ENCODE peak calls at places on chromosomes 2 and 18, in eight cellular contexts. A is transverse colon, W is GM12878, U is HepG2, E is H1, K is SK-N-SH, X is sigmoid colon, R is stomach. I is an unnamed sample.
A peak's percentile ranks its signal among the peaks of the same experiment; 100 is the strongest.

GRCh38 chr2:234292205-234292954 is 204.5 kb downstream of the ARL4C start:
- DNase-seq in W (peak; percentile 80), K (no peak), U (no peak), R (no peak), A (peak; percentile 33), E (no peak), X (no peak), I (no peak)

GRCh38 chr2:185782223-185782769 is 43.7 kb downstream of the FSIP2 start:
- DNase-seq in X (no peak), E (no peak), R (no peak), W (no peak), A (no peak), K (no peak), U (peak; percentile 24), I (no peak)

GRCh38 chr2:233707979-233708644 is 4.6 kb upstream of the UGT1A5 start:
- DNase-seq in K (no peak), R (no peak), A (no peak), X (no peak), W (no peak), E (no peak), U (no peak), I (no peak)

GRCh38 chr2:73386342-73386868 is 769 bp downstream of the ALMS1 start:
- DNase-seq in E (no peak), R (no peak), U (no peak), W (no peak), K (no peak), X (no peak), A (no peak), I (no peak)

GRCh38 chr2:44741507-44741906 is 200.0 kb upstream of the SIX3 start:
- DNase-seq in R (no peak), X (no peak), U (peak; percentile 31), W (no peak), E (no peak), A (no peak), K (no peak), I (no peak)

GRCh38 chr2:16315911-16316310 is 349.7 kb downstream of the CYRIA start:
- DNase-seq in W (no peak), R (no peak), U (no peak), K (no peak), X (no peak), A (no peak), E (no peak), I (no peak)

GRCh38 chr2:230712443-230713330 is at the start of gene CAB39:
- DNase-seq in W (peak; percentile 63), E (peak; percentile 73), U (peak; percentile 79), A (peak; percentile 91), R (peak; percentile 90), K (peak; percentile 97), X (peak; percentile 93), I (peak; percentile 91)

GRCh38 chr2:37378411-37378810 is 34.0 kb downstream of the QPCT start:
- DNase-seq in R (no peak), W (no peak), E (no peak), K (no peak), A (no peak), X (no peak), U (peak; percentile 43), I (no peak)

GRCh38 chr18:34611904-34612303 is 98.2 kb upstream of the DTNA start:
- DNase-seq in E (no peak), K (no peak), W (no peak), X (no peak), R (no peak), A (no peak), U (no peak), I (no peak)

GRCh38 chr2:98908909-98909308 is 27.1 kb downstream of the CRACDL start:
- DNase-seq in U (no peak), A (no peak), W (no peak), K (no peak), X (no peak), R (peak; percentile 11), E (no peak), I (peak; percentile 3)

GRCh38 chr2:73408198-73408597 is 22.6 kb downstream of the ALMS1 start:
- DNase-seq in R (no peak), X (no peak), U (no peak), E (no peak), W (no peak), A (no peak), K (no peak), I (no peak)

GRCh38 chr2:30777662-30778505 is 29.4 kb downstream of the CAPN13 start:
- DNase-seq in R (peak; percentile 3), A (no peak), X (no peak), K (no peak), U (no peak), E (no peak), W (no peak), I (no peak)

GRCh38 chr2:51813245-51813644 is 781.3 kb upstream of the NRXN1 start:
- DNase-seq in X (no peak), K (no peak), E (no peak), R (no peak), U (no peak), W (no peak), A (no peak), I (no peak)

GRCh38 chr2:217331577-217332139 is 471.8 kb upstream of the TNP1 start:
- DNase-seq in X (no peak), U (peak; percentile 99), A (no peak), K (no peak), W (no peak), R (peak; percentile 36), E (peak; percentile 15), I (no peak)

GRCh38 chr2:180790891-180791290 is 189.5 kb upstream of the UBE2E3 start:
- DNase-seq in R (no peak), U (no peak), E (no peak), K (no peak), X (no peak), A (no peak), W (no peak), I (no peak)

GRCh38 chr2:11177871-11178598 is 22.8 kb downstream of the SLC66A3 start:
- DNase-seq in R (no peak), K (peak; percentile 50), E (no peak), A (no peak), X (no peak), U (peak; percentile 38), W (no peak), I (no peak)

GRCh38 chr2:208006325-208006724 is 19.0 kb downstream of the PLEKHM3 start:
- DNase-seq in K (no peak), W (no peak), X (no peak), R (no peak), U (no peak), E (no peak), A (no peak), I (no peak)

GRCh38 chr2:8608411-8608954 is 73.4 kb upstream of the ID2 start:
- DNase-seq in X (no peak), E (no peak), K (no peak), U (no peak), R (no peak), W (peak; percentile 39), A (no peak), I (no peak)

DNA sequence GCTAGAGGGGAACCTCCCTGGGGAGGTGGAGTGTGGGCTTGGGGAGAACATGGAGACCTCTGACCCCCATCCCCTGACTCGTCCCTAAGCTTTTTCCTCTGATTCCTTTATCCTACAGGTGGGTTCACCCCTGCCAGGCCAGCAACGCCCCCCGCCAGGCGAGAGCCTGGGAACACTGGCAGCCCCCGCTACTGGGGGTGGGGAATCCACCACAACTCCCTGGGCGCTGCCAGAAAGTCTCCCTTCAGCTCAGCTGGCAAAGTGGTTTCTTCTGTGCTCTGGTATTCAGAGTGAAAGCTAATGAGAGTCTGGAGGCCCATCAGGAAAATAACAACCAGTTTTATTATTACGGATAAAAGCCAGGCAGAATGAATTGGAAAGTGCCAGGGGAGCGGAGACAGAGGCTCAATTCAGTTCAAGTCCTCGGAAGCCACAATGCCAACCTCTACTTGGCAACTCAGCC is 2.8 kb downstream of the DIPK1C start:
- DNase-seq in R (no peak), X (no peak), W (no peak), A (no peak), K (no peak), U (no peak), E (no peak), I (no peak)
- TF ChIP-seq EP300 in R (no peak), X (no peak), W (no peak), A (no peak), K (no peak), U (no peak), E (no peak), I (no peak)

DNA sequence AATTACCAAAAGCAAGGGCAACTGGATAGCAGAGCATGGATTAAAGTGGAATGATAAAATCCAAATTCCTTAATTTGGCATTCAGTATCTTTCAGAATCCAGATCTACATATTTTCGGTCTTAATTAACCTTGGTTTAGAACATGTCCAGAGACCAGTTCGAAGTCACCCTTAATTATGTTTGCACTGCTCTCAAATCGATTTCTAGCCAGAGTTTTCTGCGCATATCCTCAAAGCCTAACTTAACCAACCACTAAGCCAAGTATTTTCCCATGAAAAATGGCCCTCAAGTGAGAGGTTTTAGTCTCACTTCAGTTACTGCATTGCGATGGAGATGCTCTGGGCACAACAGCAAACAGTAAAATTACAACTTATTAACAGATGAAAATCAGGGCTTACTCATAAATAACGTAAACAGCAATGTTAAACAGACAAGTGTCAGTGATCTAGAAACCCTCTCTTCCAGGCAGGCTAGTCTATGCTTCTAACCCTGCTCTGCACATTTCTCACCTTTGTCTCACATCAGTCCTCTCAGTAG is 4.5 kb downstream of the RTN4 start:
- DNase-seq in A (no peak), K (no peak), R (no peak), W (no peak), X (no peak), U (peak; percentile 25), E (no peak), I (no peak)
- H3K4me3 ChIP-seq in A (no peak overlapping the region), K (peak overlapping the region; percentile 49), R (no peak overlapping the region), W (peak overlapping the region; percentile 53), X (no peak overlapping the region), U (peak overlapping the region; percentile 2), E (no peak overlapping the region), I (peak overlapping the region; percentile 98)

GRCh38 chr2:136214284-136214683 is 96.3 kb upstream of the CXCR4 start:
- DNase-seq in R (no peak), K (no peak), U (peak; percentile 15), A (no peak), W (no peak), X (no peak), E (no peak), I (no peak)

GRCh38 chr2:136216073-136216472 is 98.1 kb upstream of the CXCR4 start:
- DNase-seq in W (no peak), K (no peak), A (no peak), U (no peak), X (no peak), E (no peak), R (no peak), I (no peak)

GRCh38 chr2:136215449-136215848 is 97.5 kb upstream of the CXCR4 start:
- DNase-seq in E (no peak), W (no peak), K (no peak), X (no peak), R (no peak), U (no peak), A (no peak), I (no peak)

GRCh38 chr2:136213836-136214235 is 95.9 kb upstream of the CXCR4 start:
- DNase-seq in E (no peak), K (no peak), W (no peak), X (no peak), R (no peak), U (no peak), A (no peak), I (no peak)

GRCh38 chr2:136214801-136215200 is 96.9 kb upstream of the CXCR4 start:
- DNase-seq in A (no peak), R (no peak), U (no peak), E (no peak), X (no peak), W (no peak), K (no peak), I (no peak)
- TF ChIP-seq POLR2AphosphoS5 in A (no peak), R (no peak), U (no peak), E (no peak), X (no peak), W (no peak), K (no peak), I (no peak)

GRCh38 chr2:6863792-6864191 is 1.9 kb downstream of the CMPK2 start:
- DNase-seq in U (no peak), R (no peak), K (peak; percentile 14), E (no peak), X (peak; percentile 59), W (no peak), A (no peak), I (no peak)
- TF ChIP-seq EP300 in U (no peak), R (no peak), K (no peak), E (no peak), X (no peak), W (no peak), A (no peak), I (no peak)